ENCODE peak calls at places on chromosomes 13 and 19, in five cellular contexts. I, B, E, S and V are unnamed samples.

GRCh38 chr19:6750062-6750461 is 10.6 kb downstream of the TRIP10 start:
- DNase-seq in E (peak), I (no peak), B (no peak), S (no peak), V (no peak)

GRCh38 chr13:32278456-32278855 is 36.7 kb downstream of the ZAR1L start:
- DNase-seq in E (peak), B (no peak), I (no peak), S (no peak), V (peak)

GRCh38 chr13:99322297-99323103 is 15.3 kb upstream of the GPR183 start:
- DNase-seq in S (no peak), B (no peak), E (peak), I (no peak), V (peak)

GRCh38 chr13:109859216-109859835 is 72.9 kb upstream of the IRS2 start:
- DNase-seq in S (no peak), B (no peak), I (no peak), E (no peak), V (no peak)

GRCh38 chr13:24038405-24038804 is 122.1 kb upstream of the SPATA13 start:
- DNase-seq in S (no peak), I (no peak), E (peak), B (no peak), V (peak)

GRCh38 chr13:33665776-33666175 is 152.2 kb upstream of the RFC3 start:
- DNase-seq in S (no peak), I (no peak), E (no peak), B (no peak), V (no peak)

GRCh38 chr19:31448221-31448657 is 99.0 kb upstream of the TSHZ3 start:
- DNase-seq in I (peak), B (peak), E (peak), S (no peak), V (peak)

GRCh38 chr13:37984357-37984756 is 114.8 kb upstream of the TRPC4 start:
- DNase-seq in I (no peak), E (no peak), S (peak), B (no peak), V (peak)

GRCh38 chr13:111505175-111505777 is 184.8 kb downstream of the TEX29 start:
- DNase-seq in I (no peak), B (no peak), E (no peak), S (peak), V (peak)